ENCODE peak calls at places on chromosomes 3 and 15, in eight cellular contexts. Q, B, S, W, U, V, K and R are unnamed samples.

GRCh38 chr3:131454501-131454900 is 48.3 kb downstream of the MRPL3 start:
- DNase-seq in Q (no peak), W (no peak), U (no peak), K (no peak), B (no peak), S (no peak), V (no peak), R (no peak)

GRCh38 chr15:90838544-90838943 is 29.8 kb upstream of the FURIN start:
- DNase-seq in V (no peak), S (no peak), U (no peak), W (no peak), K (no peak), B (no peak), Q (no peak), R (no peak)

GRCh38 chr15:67290319-67290718 is 35.7 kb downstream of the IQCH start:
- DNase-seq in V (no peak), S (no peak), Q (no peak), U (no peak), B (no peak), W (no peak), K (no peak), R (no peak)

GRCh38 chr15:27592036-27592725 is 506.9 kb downstream of the OCA2 start:
- DNase-seq in U (no peak), K (peak; percentile 53), V (no peak), B (no peak), Q (no peak), S (no peak), W (no peak), R (no peak)

GRCh38 chr3:171900396-171900795 is 57.2 kb downstream of the TMEM212 start:
- DNase-seq in K (no peak), B (no peak), S (no peak), Q (no peak), V (no peak), W (no peak), U (no peak), R (no peak)

GRCh38 chr15:66907826-66908502 is 157.4 kb upstream of the SMAD3 start:
- DNase-seq in B (no peak), Q (peak; percentile 40), W (no peak), S (no peak), U (no peak), V (peak; percentile 73), K (peak; percentile 20), R (no peak)

GRCh38 chr15:41734079-41734478 is 40.2 kb upstream of the MAPKBP1 start:
- DNase-seq in S (no peak), W (no peak), V (no peak), U (no peak), Q (no peak), B (no peak), K (no peak), R (no peak)

GRCh38 chr3:58206406-58207011 is 4.3 kb downstream of the DNASE1L3 start:
- DNase-seq in B (no peak), W (no peak), Q (no peak), V (no peak), S (no peak), K (no peak), U (peak; percentile 49), R (no peak)

GRCh38 chr15:92343869-92344643 is 49.6 kb upstream of the ST8SIA2 start:
- DNase-seq in V (no peak), S (no peak), U (no peak), B (no peak), W (no peak), Q (no peak), K (no peak), R (no peak)

GRCh38 chr3:13452490-13453335 is 27.4 kb upstream of the HDAC11 start:
- DNase-seq in U (peak; percentile 47), Q (peak; percentile 71), W (no peak), K (peak; percentile 74), B (no peak), V (peak; percentile 26), S (peak; percentile 53), R (peak; percentile 24)

GRCh38 chr15:81923561-81924350 is 122.1 kb downstream of the MEX3B start:
- DNase-seq in S (no peak), W (no peak), K (no peak), V (no peak), Q (no peak), U (no peak), B (no peak), R (no peak)

GRCh38 chr3:16482770-16483531 is 30.5 kb downstream of the RFTN1 start:
- DNase-seq in B (no peak), W (no peak), S (peak; percentile 49), V (peak; percentile 39), K (no peak), U (no peak), Q (no peak), R (no peak)

GRCh38 chr3:7929319-7929889 is 572.2 kb upstream of the LMCD1 start:
- DNase-seq in U (no peak), W (no peak), B (no peak), Q (no peak), S (no peak), V (no peak), K (no peak), R (no peak)

DNA sequence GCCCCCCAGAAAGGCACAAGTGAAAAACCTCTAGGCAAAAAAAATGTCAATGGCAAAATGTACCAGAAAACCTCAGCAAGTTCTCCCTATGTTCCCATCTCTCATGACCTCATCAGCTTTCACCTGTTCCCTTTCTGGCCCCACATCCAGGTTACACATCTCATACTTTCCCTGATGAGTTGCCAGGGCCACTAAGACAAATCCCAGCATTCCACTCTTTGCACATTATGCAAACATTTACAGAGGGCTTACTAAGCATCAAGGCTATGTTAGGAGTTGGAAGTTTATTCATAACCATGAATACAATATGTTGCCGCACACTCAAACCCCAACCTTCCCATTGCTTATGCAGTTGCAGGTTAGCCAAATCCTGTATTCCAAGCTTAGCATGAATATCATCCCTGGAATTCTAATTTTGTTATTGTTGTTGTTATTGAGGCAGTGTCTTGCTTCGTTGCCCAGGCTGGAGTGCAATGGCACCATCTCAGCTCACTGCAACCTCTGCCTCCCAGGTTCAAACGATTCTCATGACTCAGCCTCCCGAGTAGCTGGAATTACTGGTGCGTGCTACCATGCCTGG is 129.3 kb upstream of the UBE2E2 start:
- DNase-seq in U (no peak), V (no peak), B (no peak), K (no peak), S (no peak), Q (no peak), W (no peak), R (no peak)
- H3K27ac ChIP-seq in U (no peak overlapping the region), V (no peak overlapping the region), B (no peak overlapping the region), K (no peak overlapping the region), S (no peak overlapping the region), Q (no peak overlapping the region), W (no peak overlapping the region), R (no peak overlapping the region)

GRCh38 chr15:55856506-55856905 is 113.6 kb upstream of the PRTG start:
- DNase-seq in W (no peak), Q (no peak), U (no peak), K (no peak), B (no peak), S (no peak), V (no peak), R (no peak)
- H3K27ac ChIP-seq in W (no peak overlapping the region), Q (no peak overlapping the region), U (no peak overlapping the region), K (no peak overlapping the region), B (no peak overlapping the region), S (no peak overlapping the region), V (no peak overlapping the region), R (no peak overlapping the region)

GRCh38 chr3:173395073-173395411 is 2.5 kb upstream of the NLGN1 start:
- DNase-seq in V (no peak), W (no peak), K (no peak), B (no peak), Q (no peak), S (no peak), U (no peak), R (no peak)
- H3K27ac ChIP-seq in V (peak overlapping the region; percentile 92), W (peak overlapping the region; percentile 84), K (peak overlapping the region; percentile 93), B (peak overlapping the region; percentile 91), Q (peak overlapping the region; percentile 89), S (no peak overlapping the region), U (no peak overlapping the region), R (peak overlapping the region; percentile 78)

GRCh38 chr3:100650651-100651611 is 41.5 kb downstream of the ADGRG7 start:
- DNase-seq in Q (peak; percentile 15), W (no peak), V (peak; percentile 26), S (no peak), U (peak; percentile 49), B (no peak), K (peak; percentile 54), R (no peak)
- H3K27ac ChIP-seq in Q (peak overlapping the region; percentile 80), W (no peak overlapping the region), V (no peak overlapping the region), S (no peak overlapping the region), U (peak overlapping the region; percentile 76), B (no peak overlapping the region), K (no peak overlapping the region), R (no peak overlapping the region)

GRCh38 chr3:64214697-64215018 is 10.6 kb downstream of the PRICKLE2 start:
- DNase-seq in Q (peak; percentile 43), S (no peak), U (no peak), W (no peak), B (peak; percentile 82), K (no peak), V (peak; percentile 32), R (no peak)

GRCh38 chr3:64213224-64213893 is 11.9 kb downstream of the PRICKLE2 start:
- DNase-seq in B (no peak), U (no peak), V (no peak), W (no peak), S (no peak), Q (no peak), K (no peak), R (no peak)

GRCh38 chr3:64215084-64215483 is 10.2 kb downstream of the PRICKLE2 start:
- DNase-seq in K (no peak), W (no peak), U (no peak), Q (no peak), S (no peak), V (no peak), B (no peak), R (no peak)

GRCh38 chr3:64215559-64215958 is 9.7 kb downstream of the PRICKLE2 start:
- DNase-seq in W (no peak), V (no peak), B (no peak), Q (no peak), S (no peak), K (no peak), U (no peak), R (no peak)

GRCh38 chr3:64214002-64214696 is 11.1 kb downstream of the PRICKLE2 start:
- DNase-seq in S (no peak), W (no peak), B (peak; percentile 80), K (no peak), U (peak; percentile 51), Q (peak; percentile 61), V (peak; percentile 52), R (no peak)
- H3K27ac ChIP-seq in S (no peak overlapping the region), W (peak overlapping the region; percentile 88), B (peak overlapping the region; percentile 85), K (no peak overlapping the region), U (peak overlapping the region; percentile 3), Q (peak overlapping the region; percentile 95), V (peak overlapping the region; percentile 70), R (no peak overlapping the region)

DNA sequence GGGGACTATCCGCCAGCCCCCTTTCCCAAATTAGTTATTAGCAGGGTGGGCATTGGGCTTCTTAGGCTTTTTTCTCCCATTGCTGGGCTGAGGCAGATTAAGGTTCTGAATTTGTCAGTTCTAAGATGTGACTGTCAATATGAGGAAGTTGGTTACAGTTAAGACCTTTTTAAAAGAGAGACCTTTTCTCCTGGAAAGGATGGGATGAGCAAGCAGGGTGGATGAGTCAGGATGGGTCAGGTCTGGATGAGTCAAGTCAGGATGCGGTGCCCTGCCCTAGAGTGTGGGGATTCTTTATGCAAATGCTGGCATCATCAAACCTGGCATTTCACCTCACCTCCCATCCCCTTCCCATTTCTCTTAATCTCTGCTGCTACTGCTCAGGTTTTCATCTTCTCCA is 1.9 kb downstream of the AEN start:
- DNase-seq in S (no peak), B (no peak), Q (no peak), U (peak; percentile 81), V (no peak), W (no peak), K (no peak), R (no peak)
- H3K27ac ChIP-seq in S (peak overlapping the region; percentile 71), B (peak overlapping the region; percentile 93), Q (peak overlapping the region; percentile 58), U (peak overlapping the region; percentile 96), V (peak overlapping the region; percentile 72), W (peak overlapping the region; percentile 86), K (peak overlapping the region; percentile 73), R (no peak overlapping the region)